ENCODE peak calls at places on chromosomes 3 and 15, in ten cellular contexts. One of them, this sample, is unnamed.
A peak's percentile ranks its signal among the peaks of the same experiment; 100 is the strongest.

GRCh38 chr3:169998668-169999131 is 32.1 kb downstream of the SEC62 start:
- DNase-seq in vagina: no peak
- DNase-seq in astrocyte: peak; percentile 80
- DNase-seq in esophagus squamous epithelium: no peak
- DNase-seq in adrenal gland: no peak
- DNase-seq in Calu3: no peak
- DNase-seq in H9: no peak
- DNase-seq in retinal pigment epithelial cell: no peak
- DNase-seq in HFFc6: peak; percentile 91
- DNase-seq in left lung: no peak
- DNase-seq in this sample: no peak

GRCh38 chr3:136142592-136142991 is 53.5 kb downstream of the MSL2 start:
- DNase-seq in vagina: no peak
- DNase-seq in astrocyte: peak; percentile 91
- DNase-seq in esophagus squamous epithelium: no peak
- DNase-seq in adrenal gland: no peak
- DNase-seq in Calu3: peak; percentile 34
- DNase-seq in H9: no peak
- DNase-seq in retinal pigment epithelial cell: peak; percentile 88
- DNase-seq in HFFc6: peak; percentile 88
- DNase-seq in left lung: no peak
- DNase-seq in this sample: no peak

GRCh38 chr3:133386876-133387275 is 13.0 kb upstream of the BFSP2 start:
- DNase-seq in vagina: no peak
- DNase-seq in astrocyte: no peak
- DNase-seq in esophagus squamous epithelium: no peak
- DNase-seq in adrenal gland: no peak
- DNase-seq in Calu3: no peak
- DNase-seq in H9: no peak
- DNase-seq in retinal pigment epithelial cell: no peak
- DNase-seq in HFFc6: no peak
- DNase-seq in left lung: no peak
- DNase-seq in this sample: no peak

GRCh38 chr3:171155122-171155700 is 128.7 kb upstream of the SLC2A2 start:
- DNase-seq in vagina: no peak
- DNase-seq in astrocyte: no peak
- DNase-seq in esophagus squamous epithelium: no peak
- DNase-seq in adrenal gland: no peak
- DNase-seq in Calu3: no peak
- DNase-seq in H9: no peak
- DNase-seq in retinal pigment epithelial cell: no peak
- DNase-seq in HFFc6: no peak
- DNase-seq in left lung: no peak
- DNase-seq in this sample: no peak

GRCh38 chr15:29677871-29678431 is 144.3 kb downstream of the TJP1 start:
- DNase-seq in vagina: no peak
- DNase-seq in astrocyte: no peak
- DNase-seq in esophagus squamous epithelium: no peak
- DNase-seq in adrenal gland: no peak
- DNase-seq in Calu3: no peak
- DNase-seq in H9: peak; percentile 29
- DNase-seq in retinal pigment epithelial cell: no peak
- DNase-seq in HFFc6: no peak
- DNase-seq in left lung: no peak
- DNase-seq in this sample: no peak

GRCh38 chr15:63010386-63010785 is 32.2 kb upstream of the TPM1 start:
- DNase-seq in vagina: no peak
- DNase-seq in astrocyte: no peak
- DNase-seq in esophagus squamous epithelium: no peak
- DNase-seq in adrenal gland: no peak
- DNase-seq in Calu3: no peak
- DNase-seq in H9: no peak
- DNase-seq in retinal pigment epithelial cell: no peak
- DNase-seq in HFFc6: no peak
- DNase-seq in left lung: no peak
- DNase-seq in this sample: no peak

GRCh38 chr15:60390931-60391501 is 6.8 kb downstream of the ANXA2 start:
- DNase-seq in vagina: no peak
- DNase-seq in astrocyte: peak; percentile 91
- DNase-seq in esophagus squamous epithelium: peak; percentile 20
- DNase-seq in adrenal gland: peak; percentile 85
- DNase-seq in Calu3: peak; percentile 81
- DNase-seq in H9: peak; percentile 50
- DNase-seq in retinal pigment epithelial cell: peak; percentile 99
- DNase-seq in HFFc6: peak; percentile 89
- DNase-seq in left lung: peak; percentile 61
- DNase-seq in this sample: peak; percentile 83

GRCh38 chr3:159451482-159451881 is 537.2 kb upstream of the IL12A start:
- DNase-seq in vagina: no peak
- DNase-seq in astrocyte: no peak
- DNase-seq in esophagus squamous epithelium: no peak
- DNase-seq in adrenal gland: no peak
- DNase-seq in Calu3: no peak
- DNase-seq in H9: no peak
- DNase-seq in retinal pigment epithelial cell: no peak
- DNase-seq in HFFc6: no peak
- DNase-seq in left lung: no peak
- DNase-seq in this sample: no peak

GRCh38 chr15:78996876-78997275 is 52.0 kb upstream of the CTSH start:
- DNase-seq in vagina: no peak
- DNase-seq in astrocyte: no peak
- DNase-seq in esophagus squamous epithelium: no peak
- DNase-seq in adrenal gland: peak; percentile 84
- DNase-seq in Calu3: peak; percentile 39
- DNase-seq in H9: no peak
- DNase-seq in retinal pigment epithelial cell: peak; percentile 31
- DNase-seq in HFFc6: no peak
- DNase-seq in left lung: no peak
- DNase-seq in this sample: peak; percentile 26

DNA sequence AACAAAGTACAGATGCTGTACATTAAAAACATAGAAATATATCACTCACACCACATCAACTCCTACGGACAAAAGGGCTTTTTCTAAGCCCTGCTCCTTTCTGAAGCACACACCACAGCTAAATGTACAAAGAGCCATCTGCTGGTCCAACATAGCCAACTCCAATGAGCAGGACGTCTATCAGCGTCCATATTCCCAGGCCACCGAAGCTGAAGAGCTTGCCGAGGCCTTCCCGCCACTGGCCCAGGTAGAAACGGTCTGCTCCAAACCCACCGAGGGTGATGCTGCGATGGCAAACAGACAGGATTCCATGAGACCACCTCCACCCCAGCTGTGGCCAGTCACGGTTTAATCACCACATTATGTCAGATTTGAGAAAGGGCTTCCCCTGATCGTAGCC is 9.8 kb downstream of the TM2D3 start:
- DNase-seq in vagina: no peak
- DNase-seq in astrocyte: no peak
- DNase-seq in esophagus squamous epithelium: no peak
- DNase-seq in adrenal gland: no peak
- DNase-seq in Calu3: no peak
- DNase-seq in H9: no peak
- DNase-seq in retinal pigment epithelial cell: no peak
- DNase-seq in HFFc6: no peak
- DNase-seq in left lung: no peak
- DNase-seq in this sample: no peak
- TF ChIP-seq CTCF in vagina: no peak
- TF ChIP-seq CTCF in astrocyte: no peak
- TF ChIP-seq CTCF in esophagus squamous epithelium: no peak
- TF ChIP-seq CTCF in adrenal gland: no peak
- TF ChIP-seq CTCF in Calu3: no peak
- TF ChIP-seq CTCF in H9: no peak
- TF ChIP-seq CTCF in retinal pigment epithelial cell: no peak
- TF ChIP-seq CTCF in HFFc6: peak; percentile 31
- TF ChIP-seq CTCF in left lung: no peak
- TF ChIP-seq CTCF in this sample: no peak

GRCh38 chr15:59376735-59377134 is 4.1 kb upstream of the MYO1E start:
- DNase-seq in vagina: no peak
- DNase-seq in astrocyte: no peak
- DNase-seq in esophagus squamous epithelium: no peak
- DNase-seq in adrenal gland: no peak
- DNase-seq in Calu3: no peak
- DNase-seq in H9: no peak
- DNase-seq in retinal pigment epithelial cell: no peak
- DNase-seq in HFFc6: peak; percentile 21
- DNase-seq in left lung: no peak
- DNase-seq in this sample: no peak
- TF ChIP-seq CTCF in vagina: no peak
- TF ChIP-seq CTCF in astrocyte: no peak
- TF ChIP-seq CTCF in esophagus squamous epithelium: no peak
- TF ChIP-seq CTCF in adrenal gland: no peak
- TF ChIP-seq CTCF in Calu3: no peak
- TF ChIP-seq CTCF in H9: no peak
- TF ChIP-seq CTCF in retinal pigment epithelial cell: peak; percentile 38
- TF ChIP-seq CTCF in HFFc6: peak; percentile 51
- TF ChIP-seq CTCF in left lung: no peak
- TF ChIP-seq CTCF in this sample: no peak

GRCh38 chr3:153628591-153628990 is 466.6 kb downstream of the RAP2B start:
- DNase-seq in vagina: no peak
- DNase-seq in astrocyte: no peak
- DNase-seq in esophagus squamous epithelium: no peak
- DNase-seq in adrenal gland: no peak
- DNase-seq in Calu3: no peak
- DNase-seq in H9: no peak
- DNase-seq in retinal pigment epithelial cell: no peak
- DNase-seq in HFFc6: no peak
- DNase-seq in left lung: no peak
- DNase-seq in this sample: no peak

GRCh38 chr3:153623834-153624233 is 461.8 kb downstream of the RAP2B start:
- DNase-seq in vagina: no peak
- DNase-seq in astrocyte: no peak
- DNase-seq in esophagus squamous epithelium: no peak
- DNase-seq in adrenal gland: no peak
- DNase-seq in Calu3: no peak
- DNase-seq in H9: no peak
- DNase-seq in retinal pigment epithelial cell: no peak
- DNase-seq in HFFc6: no peak
- DNase-seq in left lung: no peak
- DNase-seq in this sample: no peak

GRCh38 chr3:153624310-153625030 is 462.4 kb downstream of the RAP2B start:
- DNase-seq in vagina: no peak
- DNase-seq in astrocyte: no peak
- DNase-seq in esophagus squamous epithelium: no peak
- DNase-seq in adrenal gland: no peak
- DNase-seq in Calu3: no peak
- DNase-seq in H9: no peak
- DNase-seq in retinal pigment epithelial cell: no peak
- DNase-seq in HFFc6: no peak
- DNase-seq in left lung: no peak
- DNase-seq in this sample: no peak

GRCh38 chr3:153626158-153626557 is 464.1 kb downstream of the RAP2B start:
- DNase-seq in vagina: no peak
- DNase-seq in astrocyte: no peak
- DNase-seq in esophagus squamous epithelium: no peak
- DNase-seq in adrenal gland: no peak
- DNase-seq in Calu3: no peak
- DNase-seq in H9: no peak
- DNase-seq in retinal pigment epithelial cell: no peak
- DNase-seq in HFFc6: no peak
- DNase-seq in left lung: no peak
- DNase-seq in this sample: no peak

GRCh38 chr3:153625506-153625905 is 463.5 kb downstream of the RAP2B start:
- DNase-seq in vagina: no peak
- DNase-seq in astrocyte: no peak
- DNase-seq in esophagus squamous epithelium: no peak
- DNase-seq in adrenal gland: no peak
- DNase-seq in Calu3: no peak
- DNase-seq in H9: no peak
- DNase-seq in retinal pigment epithelial cell: no peak
- DNase-seq in HFFc6: no peak
- DNase-seq in left lung: no peak
- DNase-seq in this sample: no peak
- TF ChIP-seq CTCF in vagina: no peak
- TF ChIP-seq CTCF in astrocyte: no peak
- TF ChIP-seq CTCF in esophagus squamous epithelium: no peak
- TF ChIP-seq CTCF in adrenal gland: no peak
- TF ChIP-seq CTCF in Calu3: no peak
- TF ChIP-seq CTCF in H9: no peak
- TF ChIP-seq CTCF in retinal pigment epithelial cell: peak; percentile 32
- TF ChIP-seq CTCF in HFFc6: no peak
- TF ChIP-seq CTCF in left lung: no peak
- TF ChIP-seq CTCF in this sample: no peak

GRCh38 chr3:9066141-9066540 is 102.9 kb upstream of the RAD18 start:
- DNase-seq in vagina: no peak
- DNase-seq in astrocyte: peak; percentile 41
- DNase-seq in esophagus squamous epithelium: no peak
- DNase-seq in adrenal gland: no peak
- DNase-seq in Calu3: no peak
- DNase-seq in H9: no peak
- DNase-seq in retinal pigment epithelial cell: no peak
- DNase-seq in HFFc6: no peak
- DNase-seq in left lung: no peak
- DNase-seq in this sample: no peak

GRCh38 chr3:9068044-9068443 is 104.8 kb upstream of the RAD18 start:
- DNase-seq in vagina: no peak
- DNase-seq in astrocyte: no peak
- DNase-seq in esophagus squamous epithelium: no peak
- DNase-seq in adrenal gland: peak; percentile 36
- DNase-seq in Calu3: no peak
- DNase-seq in H9: no peak
- DNase-seq in retinal pigment epithelial cell: no peak
- DNase-seq in HFFc6: no peak
- DNase-seq in left lung: no peak
- DNase-seq in this sample: no peak

GRCh38 chr3:9069971-9070370 is 106.7 kb upstream of the RAD18 start:
- DNase-seq in vagina: no peak
- DNase-seq in astrocyte: no peak
- DNase-seq in esophagus squamous epithelium: no peak
- DNase-seq in adrenal gland: no peak
- DNase-seq in Calu3: no peak
- DNase-seq in H9: no peak
- DNase-seq in retinal pigment epithelial cell: no peak
- DNase-seq in HFFc6: no peak
- DNase-seq in left lung: no peak
- DNase-seq in this sample: no peak

GRCh38 chr3:9066775-9067174 is 103.5 kb upstream of the RAD18 start:
- DNase-seq in vagina: no peak
- DNase-seq in astrocyte: no peak
- DNase-seq in esophagus squamous epithelium: no peak
- DNase-seq in adrenal gland: no peak
- DNase-seq in Calu3: no peak
- DNase-seq in H9: no peak
- DNase-seq in retinal pigment epithelial cell: no peak
- DNase-seq in HFFc6: no peak
- DNase-seq in left lung: no peak
- DNase-seq in this sample: no peak

DNA sequence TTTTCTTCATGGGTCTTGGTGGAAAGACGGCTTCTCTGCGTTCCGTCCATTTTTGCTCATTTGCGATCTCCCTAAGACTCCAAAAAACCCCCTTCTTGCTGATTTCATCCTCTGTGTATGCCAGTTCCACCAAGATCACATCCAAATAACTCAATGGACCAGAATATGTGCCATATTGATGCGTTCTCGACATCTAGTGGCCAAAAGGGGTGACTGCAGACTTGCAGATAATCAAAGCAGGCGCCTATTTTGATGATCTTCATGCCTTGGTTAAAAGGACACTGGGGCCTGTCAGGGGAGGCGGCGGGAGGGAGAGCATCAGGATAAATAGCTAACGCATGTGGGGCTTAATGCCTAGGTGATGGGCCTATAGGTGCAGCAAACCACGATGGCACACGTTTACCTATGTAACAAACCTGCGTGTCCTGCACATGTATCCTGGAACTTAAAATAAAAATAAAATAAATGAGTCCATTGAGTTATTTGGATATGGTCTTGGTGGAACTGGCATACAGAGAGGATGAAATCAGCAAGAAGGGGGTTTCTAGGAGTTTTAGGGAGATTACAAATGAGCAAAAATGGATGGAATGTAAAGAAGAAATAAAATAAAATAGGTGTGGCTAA is 104.2 kb upstream of the RAD18 start:
- DNase-seq in vagina: no peak
- DNase-seq in astrocyte: peak; percentile 36
- DNase-seq in esophagus squamous epithelium: no peak
- DNase-seq in adrenal gland: peak; percentile 37
- DNase-seq in Calu3: peak; percentile 33
- DNase-seq in H9: peak; percentile 72
- DNase-seq in retinal pigment epithelial cell: peak; percentile 11
- DNase-seq in HFFc6: peak; percentile 64
- DNase-seq in left lung: no peak
- DNase-seq in this sample: no peak
- TF ChIP-seq CTCF in vagina: peak; percentile 73
- TF ChIP-seq CTCF in astrocyte: peak; percentile 97
- TF ChIP-seq CTCF in esophagus squamous epithelium: peak; percentile 84
- TF ChIP-seq CTCF in adrenal gland: peak; percentile 88
- TF ChIP-seq CTCF in Calu3: peak; percentile 71
- TF ChIP-seq CTCF in H9: peak; percentile 90
- TF ChIP-seq CTCF in retinal pigment epithelial cell: peak; percentile 99
- TF ChIP-seq CTCF in HFFc6: peak; percentile 94
- TF ChIP-seq CTCF in left lung: peak; percentile 80
- TF ChIP-seq CTCF in this sample: peak; percentile 78

This sample was measured in CD14-positive monocyte.